ENCODE peak calls at places on chromosomes 16 and 17, in six cellular contexts. Y is heart right ventricle; L is CD4-positive, CD25-positive, alpha-beta regulatory T cell; F is left ventricle myocardium inferior; N is ovary; T is cardiac muscle cell. C is an unnamed sample.

GRCh38 chr16:89619880-89620279 is 6.4 kb downstream of the DPEP1 start:
- DNase-seq in Y (no peak), F (no peak), L (no peak), T (peak), N (no peak), C (no peak)

GRCh38 chr17:65634533-65634932 is 73.1 kb upstream of the AXIN2 start:
- DNase-seq in T (no peak), Y (no peak), N (no peak), L (no peak), F (no peak), C (no peak)

GRCh38 chr17:17300624-17301568 is 2.3 kb upstream of the NT5M start:
- DNase-seq in F (peak), L (peak), T (peak), Y (peak), N (peak), C (no peak)

GRCh38 chr17:76872221-76872873 is 4.1 kb downstream of the MGAT5B start:
- DNase-seq in N (no peak), Y (no peak), T (peak), L (no peak), F (no peak), C (no peak)

GRCh38 chr17:12745481-12745880 is 43.8 kb upstream of the ARHGAP44 start:
- DNase-seq in F (no peak), T (no peak), Y (no peak), L (no peak), N (no peak), C (no peak)

GRCh38 chr16:12901597-12902436 is at the start of gene SHISA9:
- DNase-seq in T (no peak), L (peak), Y (no peak), F (no peak), N (no peak), C (no peak)

GRCh38 chr17:72118588-72119279 is 2.1 kb upstream of the SOX9 start:
- DNase-seq in N (no peak), T (peak), Y (peak), L (peak), F (peak), C (peak)

GRCh38 chr16:84732674-84733352 is 33.0 kb downstream of the USP10 start:
- DNase-seq in T (no peak), Y (no peak), N (no peak), L (no peak), F (no peak), C (no peak)

GRCh38 chr17:61459968-61460718 is 7.9 kb downstream of the TBX4 start:
- DNase-seq in N (peak), F (no peak), T (no peak), L (no peak), Y (no peak), C (no peak)

GRCh38 chr17:78661092-78661770 is 84.0 kb upstream of the DNAH17 start:
- DNase-seq in T (no peak), F (no peak), N (peak), Y (no peak), L (no peak), C (no peak)

GRCh38 chr17:72588961-72589360 is 468.1 kb downstream of the SOX9 start:
- DNase-seq in N (no peak), T (no peak), Y (no peak), F (no peak), L (no peak), C (no peak)

GRCh38 chr16:689175-689897 is 862 bp downstream of the WDR24 start:
- DNase-seq in L (no peak), Y (no peak), F (no peak), N (no peak), T (no peak), C (no peak)

GRCh38 chr16:68348645-68349445 is 38.0 kb downstream of the PRMT7 start:
- DNase-seq in L (no peak), Y (no peak), N (no peak), F (no peak), T (no peak), C (no peak)

GRCh38 chr17:28475151-28475900 is 1.9 kb downstream of the SLC13A2 start:
- DNase-seq in F (no peak), L (peak), N (no peak), T (no peak), Y (no peak), C (no peak)

GRCh38 chr17:82180776-82181528 is 31.7 kb downstream of the CCDC57 start:
- DNase-seq in Y (no peak), T (no peak), F (no peak), N (peak), L (no peak), C (no peak)

GRCh38 chr16:53518550-53519416 is 15.8 kb upstream of the AKTIP start:
- DNase-seq in T (peak), Y (no peak), L (peak), F (no peak), N (no peak), C (peak)

GRCh38 chr17:81254955-81255717 is 16.0 kb downstream of the NDUFAF8 start:
- DNase-seq in N (peak), Y (peak), T (peak), F (peak), L (no peak), C (peak)

GRCh38 chr17:17126131-17127110 is 79.7 kb downstream of the PLD6 start:
- DNase-seq in Y (no peak), N (no peak), T (no peak), F (no peak), L (no peak), C (no peak)

GRCh38 chr17:59502800-59503199 is 62.6 kb upstream of the DHX40 start:
- DNase-seq in N (no peak), F (no peak), T (no peak), L (no peak), Y (no peak), C (no peak)

GRCh38 chr17:20092292-20092867 is 83.2 kb downstream of the SPECC1 start:
- DNase-seq in Y (no peak), T (no peak), F (no peak), N (no peak), L (no peak), C (no peak)

GRCh38 chr17:17824119-17824779 is 12.5 kb downstream of the SREBF1 start:
- DNase-seq in T (no peak), Y (no peak), F (no peak), L (no peak), N (peak), C (no peak)

GRCh38 chr17:9241774-9242496 is 220.6 kb downstream of the NTN1 start:
- DNase-seq in N (no peak), L (no peak), T (no peak), Y (no peak), F (peak), C (no peak)

GRCh38 chr17:78250891-78251772 is 19.7 kb downstream of the TMEM235 start:
- DNase-seq in T (peak), Y (peak), N (peak), L (peak), F (peak), C (peak)

GRCh38 chr16:3494574-3494973 is 715 bp downstream of the C16orf90 start:
- DNase-seq in T (no peak), Y (no peak), F (no peak), N (peak), L (no peak), C (no peak)

GRCh38 chr17:19019041-19019941 is 14.7 kb upstream of the FAM83G start:
- DNase-seq in Y (no peak), T (no peak), F (peak), L (no peak), N (no peak), C (no peak)

GRCh38 chr16:72827907-72828306 is 220.0 kb downstream of the ZFHX3 start:
- DNase-seq in T (no peak), L (no peak), N (no peak), F (no peak), Y (no peak), C (no peak)

GRCh38 chr16:51153275-51153991 is 2.4 kb upstream of the SALL1 start:
- DNase-seq in L (no peak), Y (no peak), F (no peak), T (no peak), N (peak), C (no peak)

GRCh38 chr16:54027126-54027922 is 259.3 kb downstream of the IRX3 start:
- DNase-seq in N (no peak), Y (no peak), T (peak), F (no peak), L (no peak), C (no peak)

GRCh38 chr16:73150790-73151189 is 102.9 kb upstream of the ZFHX3 start:
- DNase-seq in L (no peak), Y (no peak), N (no peak), T (no peak), F (no peak), C (no peak)

GRCh38 chr17:49157784-49158183 is 25.2 kb downstream of the B4GALNT2 start:
- DNase-seq in N (no peak), Y (no peak), T (peak), L (no peak), F (no peak), C (no peak)

GRCh38 chr17:58364270-58364942 is 12.4 kb upstream of the SUPT4H1 start:
- DNase-seq in Y (no peak), F (no peak), N (no peak), T (peak), L (no peak), C (no peak)

GRCh38 chr16:31416371-31416770 is 11.8 kb downstream of the COX6A2 start:
- DNase-seq in T (no peak), L (no peak), F (no peak), N (no peak), Y (no peak), C (no peak)

GRCh38 chr17:76076765-76077581 is 2.0 kb upstream of the ZACN start:
- DNase-seq in N (no peak), T (no peak), L (peak), Y (no peak), F (no peak), C (no peak)

GRCh38 chr17:72111374-72111773 is 9.4 kb upstream of the SOX9 start:
- DNase-seq in F (no peak), Y (no peak), N (no peak), T (no peak), L (no peak), C (no peak)

GRCh38 chr16:3147046-3147756 is 12.4 kb downstream of the ZNF213 start:
- DNase-seq in F (no peak), T (no peak), L (no peak), N (no peak), Y (no peak), C (no peak)

GRCh38 chr16:51321251-51321650 is 170.2 kb upstream of the SALL1 start:
- DNase-seq in F (no peak), Y (no peak), N (no peak), T (no peak), L (no peak), C (no peak)

GRCh38 chr17:1906622-1907021 is 76.8 kb downstream of the RPA1 start:
- DNase-seq in N (no peak), L (no peak), T (peak), F (no peak), Y (no peak), C (no peak)

GRCh38 chr17:72387487-72387886 is 266.7 kb downstream of the SOX9 start:
- DNase-seq in F (no peak), T (peak), L (no peak), N (no peak), Y (no peak), C (no peak)

GRCh38 chr17:66829883-66830282 is 5.0 kb upstream of the CACNG5 start:
- DNase-seq in L (no peak), F (no peak), Y (no peak), N (no peak), T (no peak), C (no peak)
- H3K4me3 ChIP-seq in L (no peak), F (no peak), Y (no peak), N (no peak), T (no peak), C (no peak)

DNA sequence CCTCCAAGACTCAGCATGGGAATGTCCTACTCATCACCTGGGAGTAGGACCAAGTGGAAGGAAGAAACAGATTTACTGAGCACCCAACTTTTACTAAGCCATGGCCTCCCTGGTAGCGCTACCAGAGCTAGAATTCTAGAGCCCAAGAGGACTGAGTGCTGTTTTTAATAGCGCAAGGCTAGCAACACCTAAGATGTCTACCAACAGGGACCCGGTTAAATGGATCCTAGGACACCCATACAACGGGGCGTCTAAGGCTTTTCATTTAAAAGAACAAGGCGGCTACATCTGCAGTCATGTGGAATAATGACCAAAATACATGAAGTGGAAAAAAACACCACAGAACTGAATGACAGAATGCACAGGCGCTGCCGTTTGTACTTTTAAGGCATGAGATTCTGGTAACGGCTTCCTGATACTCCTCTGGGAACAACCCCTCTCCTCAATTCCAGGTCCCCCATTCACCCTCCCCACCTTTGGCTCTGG is 5.1 kb downstream of the GGA2 start:
- DNase-seq in L (no peak), N (no peak), T (no peak), F (no peak), Y (no peak), C (no peak)
- H3K4me3 ChIP-seq in L (peak), N (no peak), T (no peak), F (no peak), Y (no peak), C (no peak)

GRCh38 chr16:15854906-15855703 is 1.7 kb downstream of the MYH11 start:
- DNase-seq in N (peak), T (no peak), L (no peak), Y (no peak), F (no peak), C (no peak)
- H3K4me3 ChIP-seq in N (peak), T (no peak), L (no peak), Y (no peak), F (peak), C (no peak)

GRCh38 chr17:50632637-50633036 is 2.0 kb upstream of the ABCC3 start:
- DNase-seq in Y (no peak), F (no peak), L (no peak), N (no peak), T (no peak), C (no peak)
- H3K4me3 ChIP-seq in Y (no peak), F (no peak), L (no peak), N (no peak), T (no peak), C (no peak)

C was measured in gastrocnemius medialis.